ENCODE peak calls at places on chromosomes 4 and X, in eight cellular contexts. P is T-helper 9 cell, O is coronary artery, J is right atrium auricular region, F is RCC 7860, V is HFFc6, I is ovary, N is AG09309. L is an unnamed sample.
A peak's percentile ranks its signal among the peaks of the same experiment; 100 is the strongest.

GRCh38 chrX:47644557-47645091 is 5.7 kb downstream of the ELK1 start:
- DNase-seq in J (no peak), O (no peak), F (no peak), P (no peak), V (peak; percentile 24), I (no peak), N (no peak), L (peak; percentile 44)

GRCh38 chr4:113445286-113445685 is 316.3 kb downstream of the CAMK2D start:
- DNase-seq in F (peak; percentile 10), O (peak; percentile 83), P (no peak), J (peak; percentile 80), V (peak; percentile 90), I (peak; percentile 49), N (peak; percentile 96), L (peak; percentile 94)

GRCh38 chr4:128707864-128708263 is 101.6 kb upstream of the JADE1 start:
- DNase-seq in I (no peak), N (peak; percentile 35), F (no peak), O (no peak), J (no peak), P (no peak), V (no peak), L (peak; percentile 25)

GRCh38 chr4:41145571-41146078 is 68.7 kb downstream of the APBB2 start:
- DNase-seq in F (peak; percentile 28), N (no peak), J (no peak), P (no peak), I (no peak), V (peak; percentile 30), O (no peak), L (peak; percentile 45)

GRCh38 chrX:140123446-140123845 is 158.1 kb upstream of the CXorf66 start:
- DNase-seq in P (no peak), J (no peak), F (no peak), V (no peak), O (no peak), N (no peak), I (no peak), L (no peak)

GRCh38 chr4:77917075-77917474 is 54.4 kb downstream of the MRPL1 start:
- DNase-seq in J (no peak), N (no peak), F (no peak), P (no peak), O (no peak), I (no peak), V (no peak), L (no peak)

GRCh38 chr4:3261411-3262207 is 12.7 kb downstream of the MSANTD1 start:
- DNase-seq in O (peak; percentile 68), V (no peak), J (no peak), I (no peak), P (no peak), F (no peak), N (no peak), L (no peak)

GRCh38 chrX:73855546-73855945 is 292.5 kb downstream of the CHIC1 start:
- DNase-seq in V (peak; percentile 45), F (peak; percentile 28), N (peak; percentile 33), I (peak; percentile 69), J (peak; percentile 84), O (peak; percentile 79), P (peak; percentile 52), L (peak; percentile 70)

GRCh38 chr4:69038582-69038981 is 57.7 kb upstream of the UGT2B7 start:
- DNase-seq in N (no peak), V (peak; percentile 39), F (peak; percentile 7), O (no peak), P (no peak), J (no peak), I (no peak), L (peak; percentile 63)

GRCh38 chr4:169351860-169352259 is 81.1 kb upstream of the SH3RF1 start:
- DNase-seq in O (no peak), P (no peak), N (no peak), F (no peak), I (peak; percentile 62), V (no peak), J (no peak), L (peak; percentile 66)

GRCh38 chr4:182447938-182448280 is 204.7 kb downstream of the TENM3 start:
- DNase-seq in V (no peak), J (no peak), O (no peak), N (no peak), F (no peak), I (no peak), P (no peak), L (no peak)

GRCh38 chrX:68685722-68686683 is 38.5 kb downstream of the STARD8 start:
- DNase-seq in N (no peak), J (peak; percentile 70), V (no peak), F (no peak), I (peak; percentile 49), O (no peak), P (no peak), L (peak; percentile 76)

GRCh38 chrX:123993904-123994635 is 32.6 kb downstream of the STAG2 start:
- DNase-seq in V (no peak), F (no peak), I (no peak), J (no peak), N (no peak), O (no peak), P (no peak), L (peak; percentile 48)

GRCh38 chrX:40552768-40553167 is 28.0 kb upstream of the ATP6AP2 start:
- DNase-seq in V (peak; percentile 6), F (no peak), P (no peak), N (no peak), I (no peak), O (no peak), J (no peak), L (peak; percentile 9)

GRCh38 chr4:66575024-66575696 is 904.9 kb upstream of the EPHA5 start:
- DNase-seq in P (no peak), J (no peak), O (no peak), N (no peak), V (peak; percentile 79), F (peak; percentile 96), I (no peak), L (peak; percentile 62)